ENCODE peak calls at places on chromosome 17, in four cellular contexts. One of them, this sample, is unnamed.

GRCh38 chr17:77493238-77493812 is 352.6 kb downstream of the SEC14L1 start:
- DNase-seq in SK-N-SH: peak
- DNase-seq in K562: no peak
- DNase-seq in HepG2: no peak
- DNase-seq in this sample: no peak

GRCh38 chr17:80516533-80516932 is 28.1 kb upstream of the RPTOR start:
- DNase-seq in SK-N-SH: no peak
- DNase-seq in K562: no peak
- DNase-seq in HepG2: no peak
- DNase-seq in this sample: no peak

GRCh38 chr17:78922876-78923498 is 2.2 kb downstream of the TIMP2 start:
- DNase-seq in SK-N-SH: no peak
- DNase-seq in K562: no peak
- DNase-seq in HepG2: no peak
- DNase-seq in this sample: no peak

GRCh38 chr17:46768540-46768870 is 50.0 kb downstream of the WNT3 start:
- DNase-seq in SK-N-SH: peak
- DNase-seq in K562: no peak
- DNase-seq in HepG2: no peak
- DNase-seq in this sample: no peak

GRCh38 chr17:37744961-37745800 is at the start of gene HNF1B:
- DNase-seq in SK-N-SH: no peak
- DNase-seq in K562: no peak
- DNase-seq in HepG2: peak
- DNase-seq in this sample: no peak

GRCh38 chr17:3573246-3574100 is 15.9 kb upstream of the TRPV3 start:
- DNase-seq in SK-N-SH: no peak
- DNase-seq in K562: no peak
- DNase-seq in HepG2: no peak
- DNase-seq in this sample: no peak

GRCh38 chr17:76923491-76923890 is 55.3 kb downstream of the MGAT5B start:
- DNase-seq in SK-N-SH: no peak
- DNase-seq in K562: no peak
- DNase-seq in HepG2: no peak
- DNase-seq in this sample: no peak

GRCh38 chr17:16215273-16215964 is at the start of gene NCOR1:
- DNase-seq in SK-N-SH: peak
- DNase-seq in K562: peak
- DNase-seq in HepG2: peak
- DNase-seq in this sample: peak

GRCh38 chr17:80034977-80035686 is 540 bp downstream of the TBC1D16 start:
- DNase-seq in SK-N-SH: no peak
- DNase-seq in K562: no peak
- DNase-seq in HepG2: no peak
- DNase-seq in this sample: no peak

GRCh38 chr17:34276826-34277225 is 6.8 kb downstream of the CCL7 start:
- DNase-seq in SK-N-SH: no peak
- DNase-seq in K562: no peak
- DNase-seq in HepG2: no peak
- DNase-seq in this sample: no peak

GRCh38 chr17:42456223-42457106 is 2.2 kb upstream of the ATP6V0A1 start:
- DNase-seq in SK-N-SH: no peak
- DNase-seq in K562: peak
- DNase-seq in HepG2: no peak
- DNase-seq in this sample: no peak

GRCh38 chr17:50881182-50881581 is 15.0 kb upstream of the TOB1 start:
- DNase-seq in SK-N-SH: no peak
- DNase-seq in K562: no peak
- DNase-seq in HepG2: no peak
- DNase-seq in this sample: no peak

GRCh38 chr17:50875074-50875473 is 8.9 kb upstream of the TOB1 start:
- DNase-seq in SK-N-SH: no peak
- DNase-seq in K562: no peak
- DNase-seq in HepG2: no peak
- DNase-seq in this sample: no peak

GRCh38 chr17:50872710-50873424 is 6.7 kb upstream of the TOB1 start:
- DNase-seq in SK-N-SH: no peak
- DNase-seq in K562: no peak
- DNase-seq in HepG2: no peak
- DNase-seq in this sample: no peak

GRCh38 chr17:50879086-50879485 is 12.9 kb upstream of the TOB1 start:
- DNase-seq in SK-N-SH: no peak
- DNase-seq in K562: no peak
- DNase-seq in HepG2: no peak
- DNase-seq in this sample: no peak

GRCh38 chr17:50877838-50878237 is 11.7 kb upstream of the TOB1 start:
- DNase-seq in SK-N-SH: no peak
- DNase-seq in K562: no peak
- DNase-seq in HepG2: no peak
- DNase-seq in this sample: no peak
- TF ChIP-seq JUND in SK-N-SH: no peak
- TF ChIP-seq JUND in K562: no peak
- TF ChIP-seq JUND in HepG2: no peak
- TF ChIP-seq JUND in this sample: no peak

DNA sequence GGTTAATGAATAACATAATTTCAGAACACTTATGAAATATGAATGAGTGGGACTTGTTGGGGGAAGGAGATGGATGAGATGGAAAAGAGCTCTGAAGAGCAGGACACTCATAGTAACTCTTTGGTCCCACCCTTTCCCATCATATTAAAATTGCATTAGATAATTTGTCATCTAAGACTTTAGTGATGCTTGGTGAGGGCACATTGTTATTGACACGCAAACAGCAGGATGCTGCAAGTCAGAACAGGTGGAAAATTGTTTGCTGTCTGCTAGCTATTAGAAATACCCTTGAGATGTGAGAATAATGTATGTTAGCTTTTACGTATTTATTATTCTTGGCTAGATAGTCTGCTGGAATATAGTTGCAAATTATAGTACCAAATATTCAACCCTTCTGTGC is 75.7 kb downstream of the TANC2 start:
- DNase-seq in SK-N-SH: no peak
- DNase-seq in K562: no peak
- DNase-seq in HepG2: no peak
- DNase-seq in this sample: no peak
- TF ChIP-seq JUND in SK-N-SH: no peak
- TF ChIP-seq JUND in K562: no peak
- TF ChIP-seq JUND in HepG2: no peak
- TF ChIP-seq JUND in this sample: no peak

GRCh38 chr17:73595068-73595865 is 49.0 kb downstream of the SDK2 start:
- DNase-seq in SK-N-SH: peak
- DNase-seq in K562: peak
- DNase-seq in HepG2: no peak
- DNase-seq in this sample: peak
- TF ChIP-seq JUND in SK-N-SH: no peak
- TF ChIP-seq JUND in K562: no peak
- TF ChIP-seq JUND in HepG2: no peak
- TF ChIP-seq JUND in this sample: no peak

DNA sequence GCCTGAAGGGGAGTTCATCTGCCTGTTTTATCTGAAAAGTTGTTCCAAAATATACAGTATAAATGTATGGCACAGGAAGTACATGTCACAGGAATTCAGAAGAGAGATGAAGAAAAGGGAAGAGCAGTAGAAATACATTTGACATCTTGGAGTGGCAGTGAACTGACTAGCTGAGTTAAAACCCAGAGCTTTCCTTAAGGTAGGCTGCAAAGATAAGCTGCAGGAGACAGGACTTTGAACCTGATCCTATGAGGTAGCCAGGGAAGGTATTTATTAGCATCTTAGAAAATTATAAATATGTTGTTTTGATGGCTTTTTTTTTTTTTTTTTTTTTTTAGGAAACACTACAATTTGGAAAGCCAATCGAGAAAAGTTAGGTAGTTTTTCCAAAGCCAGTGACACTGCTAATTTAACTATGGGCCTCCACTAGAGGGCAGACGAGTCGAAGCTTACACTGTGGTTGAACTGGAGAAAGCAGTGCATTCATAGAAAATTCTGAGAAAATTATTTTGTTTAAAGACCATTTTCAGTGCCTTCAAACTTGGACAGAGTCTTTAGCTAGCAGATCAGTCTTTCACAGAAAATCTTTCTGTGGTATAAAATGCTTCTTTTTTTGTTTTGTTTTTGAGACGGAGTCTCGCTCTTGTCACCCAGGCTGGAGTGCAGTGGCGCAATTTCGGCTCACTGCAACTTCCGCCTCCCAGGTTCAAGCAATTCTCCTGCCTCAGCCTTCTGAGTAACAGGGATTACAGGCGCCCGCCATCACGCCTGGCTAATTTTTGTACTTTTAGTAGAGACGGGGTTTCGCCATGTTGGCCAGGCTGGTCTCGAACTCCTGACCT is 122.3 kb downstream of the SSH2 start:
- DNase-seq in SK-N-SH: peak
- DNase-seq in K562: peak
- DNase-seq in HepG2: peak
- DNase-seq in this sample: peak
- TF ChIP-seq JUND in SK-N-SH: no peak
- TF ChIP-seq JUND in K562: no peak
- TF ChIP-seq JUND in HepG2: no peak
- TF ChIP-seq JUND in this sample: no peak

GRCh38 chr17:7186241-7186640 is 7.1 kb upstream of the ASGR1 start:
- DNase-seq in SK-N-SH: no peak
- DNase-seq in K562: peak
- DNase-seq in HepG2: peak
- DNase-seq in this sample: no peak
- TF ChIP-seq JUND in SK-N-SH: no peak
- TF ChIP-seq JUND in K562: no peak
- TF ChIP-seq JUND in HepG2: no peak
- TF ChIP-seq JUND in this sample: no peak

This sample was measured in T47D.